ENCODE peak calls at places on chromosomes 7 and 10, in six cellular contexts. One of them, this sample, is unnamed. For H3K4me1, the result is how much of the 10 kb centered on the place peaks cover.

GRCh38 chr10:74079914-74080590 is 70.6 kb downstream of the AP3M1 start:
- DNase-seq in A549: no peak
- DNase-seq in tibial nerve: no peak
- DNase-seq in sigmoid colon: no peak
- DNase-seq in transverse colon: no peak
- DNase-seq in ovary: no peak
- DNase-seq in this sample: no peak

GRCh38 chr7:121531175-121532070 is 135.3 kb upstream of the FAM3C start:
- DNase-seq in A549: no peak
- DNase-seq in tibial nerve: no peak
- DNase-seq in sigmoid colon: no peak
- DNase-seq in transverse colon: no peak
- DNase-seq in ovary: no peak
- DNase-seq in this sample: no peak

GRCh38 chr7:17304926-17305325 is 6.5 kb downstream of the AHR start:
- DNase-seq in A549: peak
- DNase-seq in tibial nerve: no peak
- DNase-seq in sigmoid colon: no peak
- DNase-seq in transverse colon: no peak
- DNase-seq in ovary: no peak
- DNase-seq in this sample: no peak

GRCh38 chr7:83038787-83039186 is 123.9 kb downstream of the PCLO start:
- DNase-seq in A549: no peak
- DNase-seq in tibial nerve: no peak
- DNase-seq in sigmoid colon: no peak
- DNase-seq in transverse colon: no peak
- DNase-seq in ovary: no peak
- DNase-seq in this sample: no peak

GRCh38 chr10:120423350-120424197 is 33.5 kb upstream of the PLPP4 start:
- DNase-seq in A549: peak
- DNase-seq in tibial nerve: peak
- DNase-seq in sigmoid colon: no peak
- DNase-seq in transverse colon: peak
- DNase-seq in ovary: no peak
- DNase-seq in this sample: no peak

GRCh38 chr10:50416885-50417284 is 165.6 kb upstream of the ASAH2 start:
- DNase-seq in A549: no peak
- DNase-seq in tibial nerve: no peak
- DNase-seq in sigmoid colon: no peak
- DNase-seq in transverse colon: no peak
- DNase-seq in ovary: no peak
- DNase-seq in this sample: no peak

GRCh38 chr7:20352573-20353304 is 22.0 kb downstream of the ITGB8 start:
- DNase-seq in A549: peak
- DNase-seq in tibial nerve: no peak
- DNase-seq in sigmoid colon: no peak
- DNase-seq in transverse colon: no peak
- DNase-seq in ovary: no peak
- DNase-seq in this sample: no peak

GRCh38 chr10:59757966-59758365 is 4.7 kb upstream of the MRLN start:
- DNase-seq in A549: no peak
- DNase-seq in tibial nerve: no peak
- DNase-seq in sigmoid colon: no peak
- DNase-seq in transverse colon: no peak
- DNase-seq in ovary: no peak
- DNase-seq in this sample: no peak

GRCh38 chr10:282294-283139 is 147.3 kb downstream of the ZMYND11 start:
- DNase-seq in A549: no peak
- DNase-seq in tibial nerve: no peak
- DNase-seq in sigmoid colon: no peak
- DNase-seq in transverse colon: no peak
- DNase-seq in ovary: peak
- DNase-seq in this sample: no peak

GRCh38 chr10:112585960-112586359 is 138.9 kb downstream of the VTI1A start:
- DNase-seq in A549: no peak
- DNase-seq in tibial nerve: no peak
- DNase-seq in sigmoid colon: no peak
- DNase-seq in transverse colon: no peak
- DNase-seq in ovary: no peak
- DNase-seq in this sample: no peak

GRCh38 chr10:17872191-17873091 is 63.3 kb downstream of the MRC1 start:
- DNase-seq in A549: no peak
- DNase-seq in tibial nerve: no peak
- DNase-seq in sigmoid colon: no peak
- DNase-seq in transverse colon: peak
- DNase-seq in ovary: no peak
- DNase-seq in this sample: no peak

GRCh38 chr7:7739718-7740355 is 21.4 kb upstream of the RPA3 start:
- DNase-seq in A549: no peak
- DNase-seq in tibial nerve: no peak
- DNase-seq in sigmoid colon: no peak
- DNase-seq in transverse colon: no peak
- DNase-seq in ovary: no peak
- DNase-seq in this sample: no peak

GRCh38 chr10:132479603-132480221 is 57.9 kb upstream of the INPP5A start:
- DNase-seq in A549: no peak
- DNase-seq in tibial nerve: no peak
- DNase-seq in sigmoid colon: peak
- DNase-seq in transverse colon: no peak
- DNase-seq in ovary: no peak
- DNase-seq in this sample: peak

GRCh38 chr10:33594475-33594874 is 260.0 kb upstream of the NRP1 start:
- DNase-seq in A549: no peak
- DNase-seq in tibial nerve: no peak
- DNase-seq in sigmoid colon: no peak
- DNase-seq in transverse colon: no peak
- DNase-seq in ovary: no peak
- DNase-seq in this sample: no peak

DNA sequence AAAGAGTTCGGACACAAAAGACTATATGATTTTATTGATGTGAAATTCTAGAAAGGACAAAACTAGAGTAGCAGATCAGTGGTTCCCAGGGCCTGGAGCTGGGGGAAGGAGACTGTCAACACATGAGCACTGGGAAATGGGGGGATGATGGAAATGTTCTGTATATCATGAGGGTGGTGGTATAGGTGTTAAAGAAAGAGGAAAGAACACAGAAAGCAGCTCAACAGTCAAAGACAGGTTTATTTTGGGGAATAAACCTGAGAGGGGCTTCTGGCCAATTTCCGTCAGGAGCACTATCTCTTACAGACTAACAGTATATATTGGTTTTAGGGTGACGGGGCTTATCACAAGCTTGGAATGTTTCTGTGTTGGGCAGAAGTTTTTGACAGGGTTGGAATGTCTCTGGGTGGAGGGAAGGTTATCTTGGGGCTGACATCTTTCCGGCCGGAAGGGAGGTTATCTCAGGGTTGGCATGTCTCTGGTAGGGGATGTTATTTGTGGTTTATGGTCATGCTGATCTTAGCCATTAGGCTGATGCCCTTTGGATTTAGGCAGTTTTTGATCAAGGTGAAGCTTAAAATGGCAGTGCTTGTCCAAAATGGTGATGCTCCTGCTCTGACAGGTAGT is 254.6 kb upstream of the NRP1 start:
- DNase-seq in A549: no peak
- DNase-seq in tibial nerve: no peak
- DNase-seq in sigmoid colon: no peak
- DNase-seq in transverse colon: no peak
- DNase-seq in ovary: no peak
- DNase-seq in this sample: no peak
- TF ChIP-seq EP300 in A549: no peak
- TF ChIP-seq EP300 in tibial nerve: no peak
- TF ChIP-seq EP300 in sigmoid colon: no peak
- TF ChIP-seq EP300 in transverse colon: no peak
- TF ChIP-seq EP300 in ovary: no peak
- TF ChIP-seq EP300 in this sample: no peak

GRCh38 chr7:131327049-131327625 is 539 bp upstream of the MKLN1 start:
- DNase-seq in A549: peak
- DNase-seq in tibial nerve: peak
- DNase-seq in sigmoid colon: no peak
- DNase-seq in transverse colon: peak
- DNase-seq in ovary: peak
- DNase-seq in this sample: no peak

GRCh38 chr7:131330299-131330698 is 2.6 kb downstream of the MKLN1 start:
- DNase-seq in A549: no peak
- DNase-seq in tibial nerve: no peak
- DNase-seq in sigmoid colon: no peak
- DNase-seq in transverse colon: no peak
- DNase-seq in ovary: no peak
- DNase-seq in this sample: no peak

GRCh38 chr7:131328387-131329175 is 905 bp downstream of the MKLN1 start:
- DNase-seq in A549: no peak
- DNase-seq in tibial nerve: peak
- DNase-seq in sigmoid colon: no peak
- DNase-seq in transverse colon: no peak
- DNase-seq in ovary: no peak
- DNase-seq in this sample: no peak

GRCh38 chr7:131327626-131328386 is at the start of gene MKLN1:
- DNase-seq in A549: peak
- DNase-seq in tibial nerve: peak
- DNase-seq in sigmoid colon: peak
- DNase-seq in transverse colon: peak
- DNase-seq in ovary: peak
- DNase-seq in this sample: peak

DNA sequence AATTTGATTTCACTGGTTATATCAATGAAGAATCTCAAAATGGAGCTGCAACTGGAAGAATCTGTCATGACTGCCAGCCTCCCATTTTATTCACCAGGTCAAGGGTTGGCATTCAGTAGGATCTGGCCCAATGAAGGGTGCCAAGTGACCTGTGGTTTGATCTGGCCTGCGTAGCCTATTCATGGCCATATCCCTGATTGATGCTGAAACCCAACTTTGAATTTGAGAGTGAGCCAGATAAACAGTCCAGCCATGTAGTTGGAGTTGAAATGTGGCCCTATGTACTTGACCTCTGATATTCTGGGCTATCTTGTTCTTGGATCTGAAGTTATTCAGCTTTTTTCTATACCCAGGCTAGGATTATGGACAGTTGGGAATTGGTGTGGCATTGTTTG is 1.5 kb downstream of the MKLN1 start:
- DNase-seq in A549: peak
- DNase-seq in tibial nerve: peak
- DNase-seq in sigmoid colon: no peak
- DNase-seq in transverse colon: no peak
- DNase-seq in ovary: no peak
- DNase-seq in this sample: no peak
- H3K4me1 ChIP-seq in A549: half or more
- H3K4me1 ChIP-seq in tibial nerve: under half
- H3K4me1 ChIP-seq in sigmoid colon: under half
- H3K4me1 ChIP-seq in transverse colon: under half
- H3K4me1 ChIP-seq in ovary: under half
- H3K4me1 ChIP-seq in this sample: under half

GRCh38 chr7:27149817-27150567 is 2.4 kb downstream of the HOXA3 start:
- DNase-seq in A549: no peak
- DNase-seq in tibial nerve: no peak
- DNase-seq in sigmoid colon: peak
- DNase-seq in transverse colon: peak
- DNase-seq in ovary: no peak
- DNase-seq in this sample: peak

GRCh38 chr7:27146491-27147210 is 923 bp downstream of the HOXA6 start:
- DNase-seq in A549: no peak
- DNase-seq in tibial nerve: no peak
- DNase-seq in sigmoid colon: peak
- DNase-seq in transverse colon: peak
- DNase-seq in ovary: no peak
- DNase-seq in this sample: no peak

GRCh38 chr7:27147211-27148030 is at the start of gene HOXA6:
- DNase-seq in A549: no peak
- DNase-seq in tibial nerve: no peak
- DNase-seq in sigmoid colon: peak
- DNase-seq in transverse colon: peak
- DNase-seq in ovary: no peak
- DNase-seq in this sample: peak

GRCh38 chr7:27148776-27149641 is 1.4 kb upstream of the HOXA6 start:
- DNase-seq in A549: no peak
- DNase-seq in tibial nerve: no peak
- DNase-seq in sigmoid colon: peak
- DNase-seq in transverse colon: peak
- DNase-seq in ovary: no peak
- DNase-seq in this sample: no peak

DNA sequence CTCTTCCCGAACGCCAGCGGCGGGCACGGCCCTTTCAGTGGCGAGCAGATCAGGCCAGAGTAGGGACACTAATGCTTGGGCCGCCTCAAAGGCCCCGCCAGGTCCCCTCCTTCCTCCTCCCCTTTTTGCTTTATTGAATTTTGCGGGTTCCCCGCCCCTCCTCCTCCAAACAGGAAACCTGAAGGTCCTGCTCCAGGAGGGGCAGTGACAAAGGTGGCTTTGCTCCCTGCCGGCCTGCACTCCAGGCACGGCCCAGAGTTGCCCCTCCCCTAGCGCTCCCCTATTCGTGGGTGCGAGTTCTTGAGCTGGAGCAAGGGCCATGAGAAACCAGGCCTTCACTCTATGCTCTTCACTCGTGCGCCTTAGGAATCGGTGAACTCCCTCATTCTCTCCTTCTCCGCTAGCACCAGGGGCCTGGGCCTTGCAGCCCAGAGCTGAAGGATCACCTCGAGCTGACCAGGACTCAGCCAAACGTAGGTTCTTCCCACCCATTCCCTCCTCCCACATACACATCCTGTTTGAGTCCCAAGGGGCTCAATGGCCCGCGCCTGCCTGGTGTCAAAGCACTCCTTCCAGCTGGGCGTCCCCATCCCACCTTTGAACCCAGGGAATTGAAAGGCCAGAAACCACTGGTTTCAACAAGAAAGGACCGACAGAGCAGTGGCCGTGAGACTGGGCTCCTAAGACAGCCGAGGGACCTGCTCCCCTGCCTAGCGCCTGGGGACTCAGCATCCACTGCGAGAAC is 629 bp upstream of the HOXA6 start:
- DNase-seq in A549: no peak
- DNase-seq in tibial nerve: no peak
- DNase-seq in sigmoid colon: peak
- DNase-seq in transverse colon: peak
- DNase-seq in ovary: no peak
- DNase-seq in this sample: peak
- H3K4me3 ChIP-seq in A549: no peak
- H3K4me3 ChIP-seq in tibial nerve: peak
- H3K4me3 ChIP-seq in sigmoid colon: peak
- H3K4me3 ChIP-seq in transverse colon: peak
- H3K4me3 ChIP-seq in ovary: peak
- H3K4me3 ChIP-seq in this sample: peak

DNA sequence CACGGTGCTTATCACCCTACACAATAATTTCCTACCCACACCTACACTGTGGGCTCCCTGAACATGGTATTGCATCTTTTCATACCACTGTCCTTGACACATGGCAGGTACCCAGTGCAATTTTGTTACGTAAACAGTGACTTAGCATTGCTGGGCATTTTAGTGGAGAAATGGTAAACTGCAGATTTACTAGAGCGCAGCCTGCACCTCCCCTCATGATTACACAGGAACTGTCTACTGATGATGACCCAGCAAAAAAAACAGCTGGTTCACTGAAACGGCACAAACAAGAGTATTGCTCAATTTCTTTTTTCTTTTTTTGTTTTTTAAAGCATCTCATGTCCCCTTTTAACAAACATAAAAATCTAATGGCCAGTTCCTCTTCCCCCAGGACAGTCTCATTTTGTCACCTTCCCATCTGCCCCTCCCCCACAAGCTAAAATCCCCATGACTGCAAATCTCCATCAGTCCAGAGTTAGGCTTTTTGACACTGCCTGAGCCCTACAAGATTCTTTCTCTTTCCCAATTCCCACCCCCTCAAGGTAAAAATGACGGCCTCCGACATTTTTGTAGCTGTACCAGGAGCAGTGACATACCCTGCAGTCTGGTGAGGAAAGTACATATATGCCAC is 2.8 kb downstream of the ZNF746 start:
- DNase-seq in A549: no peak
- DNase-seq in tibial nerve: peak
- DNase-seq in sigmoid colon: no peak
- DNase-seq in transverse colon: no peak
- DNase-seq in ovary: no peak
- DNase-seq in this sample: no peak
- TF ChIP-seq EP300 in A549: no peak
- TF ChIP-seq EP300 in tibial nerve: peak
- TF ChIP-seq EP300 in sigmoid colon: no peak
- TF ChIP-seq EP300 in transverse colon: no peak
- TF ChIP-seq EP300 in ovary: no peak
- TF ChIP-seq EP300 in this sample: no peak